ENCODE peak calls at places on chromosome X, in eight cellular contexts. K, P, X, U, Q, H, N and G are unnamed samples.

GRCh38 chrX:45622538-45622937 is 421.9 kb upstream of the DIPK2B start:
- DNase-seq in K (no peak), P (no peak), X (no peak), U (no peak), Q (no peak), H (no peak), N (no peak), G (no peak)

GRCh38 chrX:104987063-104987462 is 233.4 kb downstream of the TEX13A start:
- DNase-seq in K (no peak), P (no peak), X (no peak), U (no peak), Q (no peak), H (peak), N (no peak), G (no peak)

GRCh38 chrX:22135171-22135711 is 103.1 kb downstream of the PHEX start:
- DNase-seq in K (peak), P (no peak), X (no peak), U (no peak), Q (no peak), H (no peak), N (no peak), G (no peak)

GRCh38 chrX:96761566-96761965 is 76.9 kb downstream of the DIAPH2 start:
- DNase-seq in K (no peak), P (no peak), X (no peak), U (no peak), Q (no peak), H (no peak), N (no peak), G (no peak)

GRCh38 chrX:1491851-1492349 is 39.2 kb upstream of the ASMTL start:
- DNase-seq in K (no peak), P (peak), X (peak), U (no peak), Q (peak), H (peak), N (peak), G (peak)

GRCh38 chrX:103464071-103464773 is 55.1 kb downstream of the RAB40A start:
- DNase-seq in K (no peak), P (peak), X (no peak), U (no peak), Q (peak), H (peak), N (peak), G (peak)

GRCh38 chrX:71320126-71320525 is 18.6 kb downstream of the ITGB1BP2 start:
- DNase-seq in K (no peak), P (no peak), X (no peak), U (no peak), Q (no peak), H (no peak), N (no peak), G (peak)

GRCh38 chrX:139224953-139225665 is 305.4 kb upstream of the F9 start:
- DNase-seq in K (no peak), P (peak), X (no peak), U (no peak), Q (no peak), H (no peak), N (no peak), G (no peak)

GRCh38 chrX:112784692-112785091 is 55.9 kb downstream of the AMOT start:
- DNase-seq in K (no peak), P (no peak), X (no peak), U (peak), Q (no peak), H (no peak), N (no peak), G (no peak)

GRCh38 chrX:84993150-84993549 is 10.5 kb upstream of the APOOL start:
- DNase-seq in K (no peak), P (no peak), X (no peak), U (no peak), Q (no peak), H (no peak), N (no peak), G (no peak)

GRCh38 chrX:100381613-100382012 is 28.5 kb downstream of the PCDH19 start:
- DNase-seq in K (no peak), P (no peak), X (no peak), U (no peak), Q (no peak), H (no peak), N (no peak), G (no peak)

GRCh38 chrX:133546441-133546840 is 131.2 kb upstream of the GPC4 start:
- DNase-seq in K (no peak), P (no peak), X (no peak), U (no peak), Q (no peak), H (no peak), N (no peak), G (no peak)

GRCh38 chrX:54358424-54359211 is 772 bp upstream of the WNK3 start:
- DNase-seq in K (peak), P (peak), X (peak), U (peak), Q (peak), H (no peak), N (no peak), G (peak)

GRCh38 chrX:32744906-32745305 is 466.4 kb downstream of the DMD start:
- DNase-seq in K (no peak), P (no peak), X (no peak), U (no peak), Q (no peak), H (no peak), N (no peak), G (no peak)

GRCh38 chrX:20517565-20517964 is 250.9 kb upstream of the RPS6KA3 start:
- DNase-seq in K (no peak), P (no peak), X (no peak), U (no peak), Q (no peak), H (no peak), N (no peak), G (no peak)

GRCh38 chrX:118254611-118255010 is 91.3 kb upstream of the WDR44 start:
- DNase-seq in K (peak), P (peak), X (no peak), U (peak), Q (peak), H (peak), N (peak), G (peak)

GRCh38 chrX:10160221-10160620 is 3.4 kb downstream of the CLCN4 start:
- DNase-seq in K (no peak), P (peak), X (no peak), U (no peak), Q (no peak), H (no peak), N (no peak), G (no peak)

GRCh38 chrX:120365320-120365719 is 3.4 kb downstream of the ATP1B4 start:
- DNase-seq in K (no peak), P (peak), X (peak), U (peak), Q (peak), H (no peak), N (peak), G (peak)

GRCh38 chrX:34379891-34380290 is 247.8 kb upstream of the FAM47A start:
- DNase-seq in K (no peak), P (no peak), X (no peak), U (no peak), Q (no peak), H (no peak), N (no peak), G (no peak)

GRCh38 chrX:153687121-153688039 is at the start of gene SLC6A8:
- DNase-seq in K (no peak), P (peak), X (no peak), U (peak), Q (peak), H (peak), N (peak), G (peak)

GRCh38 chrX:397575-397974 is 10.9 kb upstream of the PPP2R3B start:
- DNase-seq in K (no peak), P (peak), X (no peak), U (no peak), Q (peak), H (no peak), N (no peak), G (no peak)

GRCh38 chrX:117808413-117808812 is 308.2 kb downstream of the KLHL13 start:
- DNase-seq in K (no peak), P (peak), X (no peak), U (no peak), Q (no peak), H (no peak), N (no peak), G (no peak)

GRCh38 chrX:15619053-15619772 is 18.5 kb upstream of the ACE2 start:
- DNase-seq in K (no peak), P (peak), X (no peak), U (no peak), Q (no peak), H (peak), N (no peak), G (no peak)

GRCh38 chrX:23621621-23622265 is 45.5 kb upstream of the PRDX4 start:
- DNase-seq in K (no peak), P (no peak), X (no peak), U (no peak), Q (no peak), H (no peak), N (no peak), G (no peak)

GRCh38 chrX:19512961-19513360 is 2.3 kb downstream of the MAP3K15 start:
- DNase-seq in K (no peak), P (no peak), X (no peak), U (no peak), Q (no peak), H (no peak), N (no peak), G (no peak)

GRCh38 chrX:16771483-16772398 is 14.5 kb upstream of the TXLNG start:
- DNase-seq in K (no peak), P (peak), X (no peak), U (no peak), Q (peak), H (peak), N (no peak), G (peak)